ENCODE peak calls at places on chromosomes 13 and 19, in five cellular contexts. I is fibroblast of gingiva, P is dorsolateral prefrontal cortex, X is lung microvascular endothelial cell, J is heart right ventricle. Z is an unnamed sample.
A peak's percentile ranks its signal among the peaks of the same experiment; 100 is the strongest.

GRCh38 chr13:74920945-74921725 is 560.8 kb downstream of the TBC1D4 start:
- DNase-seq in J (no peak), X (no peak), P (no peak), I (no peak), Z (peak; percentile 61)

GRCh38 chr19:927044-927706 is 1.3 kb downstream of the ARID3A start:
- DNase-seq in J (peak; percentile 71), I (peak; percentile 72), P (no peak), X (no peak), Z (peak; percentile 79)

GRCh38 chr13:59269476-59269875 is 894.3 kb downstream of the DIAPH3 start:
- DNase-seq in I (peak; percentile 60), X (no peak), J (no peak), P (no peak), Z (no peak)

GRCh38 chr19:45164577-45165335 is 4.0 kb upstream of the NKPD1 start:
- DNase-seq in P (no peak), J (peak; percentile 37), X (peak; percentile 22), I (peak; percentile 60), Z (peak; percentile 62)

GRCh38 chr13:95033890-95034289 is 267.4 kb downstream of the ABCC4 start:
- DNase-seq in P (no peak), I (no peak), J (no peak), X (no peak), Z (no peak)

GRCh38 chr19:1244693-1245451 is 3.3 kb downstream of the ATP5F1D start:
- DNase-seq in X (no peak), I (peak; percentile 67), P (no peak), J (peak; percentile 87), Z (no peak)

GRCh38 chr13:24386816-24387708 is 77.7 kb downstream of the C1QTNF9 start:
- DNase-seq in P (no peak), J (no peak), I (no peak), X (no peak), Z (no peak)

GRCh38 chr19:49200238-49200862 is 42.8 kb downstream of the TRPM4 start:
- DNase-seq in P (no peak), I (no peak), J (no peak), X (no peak), Z (peak; percentile 97)

GRCh38 chr19:32220951-32221350 is 124.5 kb upstream of the ZNF507 start:
- DNase-seq in P (no peak), X (no peak), I (no peak), J (no peak), Z (no peak)

GRCh38 chr19:47471733-47472457 is at the start of gene SLC8A2:
- DNase-seq in I (peak; percentile 71), P (no peak), X (peak; percentile 75), J (peak; percentile 64), Z (peak; percentile 91)

GRCh38 chr13:70424928-70425327 is 316.7 kb upstream of the KLHL1 start:
- DNase-seq in I (no peak), X (no peak), P (no peak), J (no peak), Z (no peak)

GRCh38 chr19:36605101-36605838 is at the start of gene ZNF382:
- DNase-seq in J (peak; percentile 87), I (peak; percentile 60), P (peak; percentile 68), X (peak; percentile 74), Z (no peak)

GRCh38 chr13:78334059-78334458 is 269.3 kb downstream of the POU4F1 start:
- DNase-seq in X (no peak), J (no peak), P (no peak), I (no peak), Z (no peak)

GRCh38 chr13:40644838-40645620 is 21.4 kb downstream of the FOXO1 start:
- DNase-seq in J (no peak), I (no peak), P (no peak), X (no peak), Z (no peak)